ENCODE peak calls at places on chromosomes 4 and X, in seven cellular contexts. One of them, this sample, is unnamed.

GRCh38 chr4:10534820-10535219 is 77.6 kb upstream of the ZNF518B start:
- DNase-seq in fibroblast of lung: no peak
- DNase-seq in Karpas-422: no peak
- DNase-seq in sigmoid colon: no peak
- DNase-seq in pancreas: no peak
- DNase-seq in ELR: no peak
- DNase-seq in RPMI7951: no peak
- DNase-seq in this sample: no peak

GRCh38 chr4:171342646-171343045 is 470.6 kb upstream of the GALNTL6 start:
- DNase-seq in fibroblast of lung: no peak
- DNase-seq in Karpas-422: no peak
- DNase-seq in sigmoid colon: no peak
- DNase-seq in pancreas: no peak
- DNase-seq in ELR: no peak
- DNase-seq in RPMI7951: no peak
- DNase-seq in this sample: no peak

GRCh38 chr4:163565228-163566040 is 70.9 kb downstream of the TMA16 start:
- DNase-seq in fibroblast of lung: no peak
- DNase-seq in Karpas-422: no peak
- DNase-seq in sigmoid colon: no peak
- DNase-seq in pancreas: no peak
- DNase-seq in ELR: no peak
- DNase-seq in RPMI7951: no peak
- DNase-seq in this sample: no peak

GRCh38 chr4:77437079-77437478 is 168.5 kb upstream of the CXCL13 start:
- DNase-seq in fibroblast of lung: no peak
- DNase-seq in Karpas-422: no peak
- DNase-seq in sigmoid colon: no peak
- DNase-seq in pancreas: no peak
- DNase-seq in ELR: no peak
- DNase-seq in RPMI7951: no peak
- DNase-seq in this sample: no peak

GRCh38 chr4:126604273-126604867 is 1028.4 kb upstream of the INTU start:
- DNase-seq in fibroblast of lung: peak
- DNase-seq in Karpas-422: peak
- DNase-seq in sigmoid colon: no peak
- DNase-seq in pancreas: no peak
- DNase-seq in ELR: peak
- DNase-seq in RPMI7951: peak
- DNase-seq in this sample: peak

GRCh38 chrX:30653415-30654131 is at the start of gene GK:
- DNase-seq in fibroblast of lung: no peak
- DNase-seq in Karpas-422: peak
- DNase-seq in sigmoid colon: peak
- DNase-seq in pancreas: peak
- DNase-seq in ELR: peak
- DNase-seq in RPMI7951: peak
- DNase-seq in this sample: no peak

GRCh38 chr4:876780-877179 is 50.9 kb upstream of the CPLX1 start:
- DNase-seq in fibroblast of lung: no peak
- DNase-seq in Karpas-422: no peak
- DNase-seq in sigmoid colon: no peak
- DNase-seq in pancreas: no peak
- DNase-seq in ELR: no peak
- DNase-seq in RPMI7951: no peak
- DNase-seq in this sample: no peak

GRCh38 chr4:125316391-125316780 is 1.6 kb downstream of the FAT4 start:
- DNase-seq in fibroblast of lung: no peak
- DNase-seq in Karpas-422: no peak
- DNase-seq in sigmoid colon: no peak
- DNase-seq in pancreas: peak
- DNase-seq in ELR: peak
- DNase-seq in RPMI7951: no peak
- DNase-seq in this sample: no peak

GRCh38 chr4:109979932-109980717 is 67.4 kb downstream of the EGF start:
- DNase-seq in fibroblast of lung: peak
- DNase-seq in Karpas-422: no peak
- DNase-seq in sigmoid colon: no peak
- DNase-seq in pancreas: no peak
- DNase-seq in ELR: peak
- DNase-seq in RPMI7951: peak
- DNase-seq in this sample: peak

GRCh38 chrX:17376381-17377046 is 1.5 kb downstream of the NHS start:
- DNase-seq in fibroblast of lung: peak
- DNase-seq in Karpas-422: no peak
- DNase-seq in sigmoid colon: peak
- DNase-seq in pancreas: peak
- DNase-seq in ELR: peak
- DNase-seq in RPMI7951: no peak
- DNase-seq in this sample: no peak

GRCh38 chrX:13046035-13046851 is 1.8 kb upstream of the FAM9C start:
- DNase-seq in fibroblast of lung: no peak
- DNase-seq in Karpas-422: no peak
- DNase-seq in sigmoid colon: no peak
- DNase-seq in pancreas: no peak
- DNase-seq in ELR: no peak
- DNase-seq in RPMI7951: peak
- DNase-seq in this sample: no peak

GRCh38 chr4:76447326-76447954 is 12.4 kb downstream of the SHROOM3 start:
- DNase-seq in fibroblast of lung: peak
- DNase-seq in Karpas-422: no peak
- DNase-seq in sigmoid colon: no peak
- DNase-seq in pancreas: no peak
- DNase-seq in ELR: no peak
- DNase-seq in RPMI7951: peak
- DNase-seq in this sample: no peak

GRCh38 chrX:78997870-78998558 is 52.8 kb downstream of the P2RY10 start:
- DNase-seq in fibroblast of lung: no peak
- DNase-seq in Karpas-422: no peak
- DNase-seq in sigmoid colon: no peak
- DNase-seq in pancreas: no peak
- DNase-seq in ELR: no peak
- DNase-seq in RPMI7951: no peak
- DNase-seq in this sample: no peak

GRCh38 chr4:157808796-157809408 is 363.9 kb downstream of the GASK1B start:
- DNase-seq in fibroblast of lung: no peak
- DNase-seq in Karpas-422: no peak
- DNase-seq in sigmoid colon: no peak
- DNase-seq in pancreas: no peak
- DNase-seq in ELR: no peak
- DNase-seq in RPMI7951: no peak
- DNase-seq in this sample: no peak